ENCODE peak calls at places on chromosomes 1 and 21, in five cellular contexts. Y is OCI-LY7; G is stimulated activated naive CD8-positive, alpha-beta T cell treated with anti-CD3 and anti-CD28 coated beads, Interleukin-15, amount 100 ng/mL, for 72 hours; M is testis; W is activated CD4-positive, alpha-beta T cell treated with anti-CD3 and anti-CD28 coated beads, Interleukin-2, amount 50 U/mL, for 1 hour. F is an unnamed sample.

GRCh38 chr1:33470495-33471012 is 1.9 kb upstream of the ZSCAN20 start:
- DNase-seq in M (peak), W (peak), Y (peak), G (peak), F (peak)

GRCh38 chr1:224690576-224690975 is 74.5 kb downstream of the CNIH3 start:
- DNase-seq in G (no peak), Y (no peak), M (no peak), W (no peak), F (no peak)

GRCh38 chr1:39896909-39897685 is 4.6 kb downstream of the MYCL start:
- DNase-seq in G (no peak), M (no peak), W (no peak), Y (no peak), F (no peak)

GRCh38 chr1:155307247-155307740 is 1.4 kb upstream of the FDPS start:
- DNase-seq in W (no peak), G (no peak), M (no peak), Y (peak), F (no peak)

GRCh38 chr1:93801471-93801870 is 77.5 kb downstream of the DNTTIP2 start:
- DNase-seq in G (no peak), M (no peak), Y (no peak), W (no peak), F (no peak)

GRCh38 chr1:67684526-67685066 is 405 bp upstream of the GADD45A start:
- DNase-seq in Y (no peak), G (no peak), W (no peak), M (no peak), F (no peak)

GRCh38 chr1:178645826-178646200 is 79.2 kb upstream of the RALGPS2 start:
- DNase-seq in G (no peak), W (no peak), M (no peak), Y (no peak), F (no peak)

GRCh38 chr21:29748391-29749167 is 191.2 kb downstream of the GRIK1 start:
- DNase-seq in M (no peak), W (no peak), Y (no peak), G (no peak), F (no peak)

GRCh38 chr1:58781541-58782307 is 2.1 kb downstream of the JUN start:
- DNase-seq in W (peak), Y (peak), M (peak), G (peak), F (peak)

GRCh38 chr1:3335754-3336640 is 118.5 kb upstream of the ARHGEF16 start:
- DNase-seq in Y (no peak), W (no peak), G (no peak), M (no peak), F (no peak)

GRCh38 chr1:78210167-78210566 is 164.4 kb downstream of the GIPC2 start:
- DNase-seq in G (no peak), M (no peak), Y (no peak), W (no peak), F (no peak)

GRCh38 chr1:206971029-206971655 is 882 bp upstream of the FCAMR start:
- DNase-seq in Y (no peak), G (no peak), M (no peak), W (no peak), F (no peak)

GRCh38 chr21:41754481-41754891 is 12.4 kb downstream of the RIPK4 start:
- DNase-seq in G (no peak), M (no peak), W (no peak), Y (no peak), F (no peak)

GRCh38 chr1:63917571-63918394 is 144.0 kb downstream of the ROR1 start:
- DNase-seq in G (no peak), W (no peak), Y (peak), M (no peak), F (no peak)

GRCh38 chr1:212110617-212111016 is 75.1 kb downstream of the DTL start:
- DNase-seq in G (no peak), Y (no peak), W (no peak), M (no peak), F (no peak)

GRCh38 chr1:202279806-202280205 is 61.9 kb downstream of the UBE2T start:
- DNase-seq in W (no peak), G (no peak), M (no peak), Y (no peak), F (no peak)

GRCh38 chr1:211789641-211790464 is 40.7 kb downstream of the LPGAT1 start:
- DNase-seq in G (no peak), W (no peak), Y (no peak), M (no peak), F (no peak)

GRCh38 chr1:230794431-230794830 is 47.2 kb downstream of the CAPN9 start:
- DNase-seq in M (no peak), G (no peak), W (no peak), Y (no peak), F (no peak)

GRCh38 chr1:95582191-95582590 is 348.2 kb downstream of the RWDD3 start:
- DNase-seq in W (no peak), M (no peak), G (no peak), Y (no peak), F (no peak)

GRCh38 chr1:86247553-86248279 is 91.1 kb upstream of the COL24A1 start:
- DNase-seq in M (no peak), W (no peak), Y (peak), G (no peak), F (no peak)

GRCh38 chr1:216902669-216903388 is 179.6 kb upstream of the ESRRG start:
- DNase-seq in W (no peak), G (no peak), M (no peak), Y (no peak), F (no peak)

GRCh38 chr1:150006881-150007401 is 3.6 kb downstream of the OTUD7B start:
- DNase-seq in Y (no peak), M (no peak), W (no peak), G (no peak), F (no peak)

F was measured in activated effector memory CD4-positive, alpha-beta T cell treated with anti-CD3 and anti-CD28 coated beads, Interleukin-2, amount 50 U/mL, for 16 hours.